ENCODE peak calls at places on chromosomes 3 and 15, in six cellular contexts. N is A549, V is A673, J is left ventricle myocardium inferior, D is cardiac fibroblast, F is psoas muscle. R is an unnamed sample.
A peak's percentile ranks its signal among the peaks of the same experiment; 100 is the strongest.

GRCh38 chr3:185365281-185366211 is 2.6 kb downstream of the MAP3K13 start:
- DNase-seq in F (no peak), J (no peak), N (no peak), D (no peak), V (no peak), R (no peak)

GRCh38 chr3:58175429-58176184 is 35.2 kb downstream of the DNASE1L3 start:
- DNase-seq in J (no peak), F (no peak), D (peak; percentile 33), N (no peak), V (no peak), R (peak; percentile 34)

GRCh38 chr3:75781079-75781745 is 4.1 kb downstream of the ZNF717 start:
- DNase-seq in J (no peak), V (no peak), D (peak; percentile 27), F (no peak), N (no peak), R (no peak)

GRCh38 chr15:48645558-48646330 is at the start of gene FBN1:
- DNase-seq in N (peak; percentile 40), D (peak; percentile 96), J (peak; percentile 71), V (peak; percentile 90), F (peak; percentile 84), R (peak; percentile 96)

GRCh38 chr3:103907567-103907966 is 1459.1 kb upstream of the ALCAM start:
- DNase-seq in J (no peak), D (no peak), N (no peak), V (no peak), F (no peak), R (no peak)

GRCh38 chr3:112687214-112687613 is 46.3 kb upstream of the CCDC80 start:
- DNase-seq in J (no peak), V (no peak), F (no peak), D (no peak), N (no peak), R (no peak)

GRCh38 chr15:52069559-52069958 is 43.0 kb downstream of the BCL2L10 start:
- DNase-seq in D (no peak), F (no peak), V (no peak), J (no peak), N (no peak), R (no peak)

GRCh38 chr3:130748981-130749380 is 2.4 kb upstream of the PIK3R4 start:
- DNase-seq in F (no peak), V (no peak), D (peak; percentile 49), J (no peak), N (no peak), R (no peak)

GRCh38 chr3:143092191-143092590 is 27.4 kb upstream of the CHST2 start:
- DNase-seq in F (no peak), V (no peak), D (no peak), J (no peak), N (no peak), R (no peak)

GRCh38 chr3:113241292-113242033 is 30.1 kb downstream of the BOC start:
- DNase-seq in F (no peak), D (peak; percentile 19), N (no peak), V (peak; percentile 73), J (no peak), R (peak; percentile 73)

GRCh38 chr3:52005571-52005986 is 9.9 kb upstream of the RPL29 start:
- DNase-seq in V (peak; percentile 78), F (no peak), N (no peak), J (no peak), D (peak; percentile 25), R (peak; percentile 47)

GRCh38 chr15:72998681-72999466 is 53.4 kb upstream of the NEO1 start:
- DNase-seq in V (no peak), N (no peak), F (no peak), J (no peak), D (no peak), R (no peak)

GRCh38 chr15:66071621-66072295 is 181.8 kb downstream of the MEGF11 start:
- DNase-seq in N (no peak), J (no peak), F (no peak), D (peak; percentile 20), V (peak; percentile 6), R (no peak)

GRCh38 chr15:69824075-69824876 is 273.4 kb downstream of the TLE3 start:
- DNase-seq in J (no peak), F (no peak), V (peak; percentile 14), D (no peak), N (no peak), R (no peak)

GRCh38 chr3:127788436-127788835 is 33.9 kb downstream of the MGLL start:
- DNase-seq in J (no peak), F (peak; percentile 51), D (peak; percentile 10), N (no peak), V (no peak), R (no peak)

GRCh38 chr3:150765949-150766720 is 3.2 kb upstream of the SIAH2 start:
- DNase-seq in N (no peak), F (no peak), J (no peak), V (no peak), D (peak; percentile 53), R (peak; percentile 77)

GRCh38 chr15:29456255-29456654 is 186.6 kb upstream of the NSMCE3 start:
- DNase-seq in D (no peak), V (no peak), J (no peak), N (no peak), F (no peak), R (no peak)

GRCh38 chr3:136070334-136070733 is 104.8 kb downstream of the PPP2R3A start:
- DNase-seq in V (no peak), N (no peak), J (no peak), D (peak; percentile 87), F (no peak), R (peak; percentile 80)

GRCh38 chr3:178304758-178305157 is 231.5 kb upstream of the KCNMB2 start:
- DNase-seq in N (no peak), F (no peak), V (no peak), D (peak; percentile 87), J (no peak), R (peak; percentile 80)

GRCh38 chr3:21170964-21171363 is 580.0 kb downstream of the ZNF385D start:
- DNase-seq in F (no peak), J (no peak), N (no peak), V (no peak), D (peak; percentile 31), R (no peak)

GRCh38 chr3:186461141-186461540 is 83.0 kb downstream of the CRYGS start:
- DNase-seq in N (peak; percentile 65), J (no peak), V (peak; percentile 22), F (no peak), D (peak; percentile 77), R (peak; percentile 67)

GRCh38 chr15:92324036-92324963 is 69.4 kb upstream of the ST8SIA2 start:
- DNase-seq in F (no peak), V (no peak), D (no peak), J (peak; percentile 20), N (no peak), R (no peak)

GRCh38 chr15:74780983-74781672 is 752 bp upstream of the CSK start:
- DNase-seq in V (peak; percentile 67), D (peak; percentile 31), N (no peak), F (no peak), J (no peak), R (no peak)

GRCh38 chr15:28955686-28956421 is 70.1 kb downstream of the APBA2 start:
- DNase-seq in V (no peak), J (no peak), D (peak; percentile 57), N (no peak), F (no peak), R (peak; percentile 85)

GRCh38 chr3:25725810-25726209 is 57.4 kb downstream of the NGLY1 start:
- DNase-seq in D (peak; percentile 2), V (no peak), N (no peak), J (no peak), F (no peak), R (no peak)

GRCh38 chr3:62199126-62199525 is 174.2 kb downstream of the FEZF2 start:
- DNase-seq in V (no peak), N (no peak), J (no peak), F (no peak), D (no peak), R (no peak)

GRCh38 chr3:49929333-49930240 is at the start of gene MON1A:
- DNase-seq in J (peak; percentile 98), F (peak; percentile 98), V (peak; percentile 76), N (peak; percentile 64), D (peak; percentile 92), R (peak; percentile 86)

DNA sequence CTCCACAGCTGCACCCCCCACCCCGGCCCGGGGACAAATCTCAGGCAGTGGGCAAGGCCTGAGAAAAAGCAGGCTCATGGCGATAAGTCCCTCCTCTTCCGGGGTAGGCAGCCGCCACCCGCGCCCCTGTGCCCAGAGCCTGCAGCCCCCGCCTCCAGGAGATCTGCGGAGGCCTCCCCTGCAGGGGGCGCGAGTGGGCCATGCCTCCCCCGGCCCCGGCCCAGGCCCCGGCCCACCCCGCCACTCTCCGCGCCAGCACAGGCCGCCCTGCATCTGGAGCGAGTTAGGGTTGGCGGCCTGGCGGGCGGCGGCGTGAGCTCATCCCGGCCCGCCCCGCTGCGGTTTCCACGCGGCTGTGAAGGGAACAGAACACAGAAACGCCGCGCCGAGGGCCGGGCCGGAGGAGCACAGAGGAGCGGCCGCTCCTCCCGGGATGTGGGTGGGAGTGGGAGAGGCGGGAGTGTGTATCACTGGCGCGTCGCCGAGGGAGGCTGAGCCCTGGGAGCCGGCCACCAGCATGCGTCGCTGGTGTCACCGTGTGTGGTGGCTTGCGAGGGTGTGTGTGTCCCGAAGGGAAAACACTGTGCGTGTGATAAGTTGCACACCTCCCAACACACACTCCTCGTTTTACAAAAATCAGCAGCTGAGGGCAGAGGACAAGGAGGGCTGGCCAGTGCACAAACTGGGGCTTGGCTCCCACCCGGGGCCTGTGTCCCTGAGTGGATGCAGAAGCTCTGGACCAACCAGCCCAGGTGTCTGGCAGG is 17.2 kb downstream of the MYL3 start:
- DNase-seq in F (peak; percentile 84), D (peak; percentile 57), V (peak; percentile 68), N (no peak), J (peak; percentile 82), R (peak; percentile 81)
- TF ChIP-seq CTCF in F (peak; percentile 37), D (no peak), V (peak; percentile 34), N (no peak), J (peak; percentile 62), R (peak; percentile 47)

GRCh38 chr3:129000742-129001100 is 383 bp upstream of the EFCC1 start:
- DNase-seq in D (no peak), J (no peak), N (no peak), V (no peak), F (no peak), R (no peak)
- H3K4me3 ChIP-seq in D (peak overlapping the region; percentile 26), J (peak overlapping the region; percentile 84), N (no peak overlapping the region), V (no peak overlapping the region), F (peak overlapping the region; percentile 67), R (no peak overlapping the region)

DNA sequence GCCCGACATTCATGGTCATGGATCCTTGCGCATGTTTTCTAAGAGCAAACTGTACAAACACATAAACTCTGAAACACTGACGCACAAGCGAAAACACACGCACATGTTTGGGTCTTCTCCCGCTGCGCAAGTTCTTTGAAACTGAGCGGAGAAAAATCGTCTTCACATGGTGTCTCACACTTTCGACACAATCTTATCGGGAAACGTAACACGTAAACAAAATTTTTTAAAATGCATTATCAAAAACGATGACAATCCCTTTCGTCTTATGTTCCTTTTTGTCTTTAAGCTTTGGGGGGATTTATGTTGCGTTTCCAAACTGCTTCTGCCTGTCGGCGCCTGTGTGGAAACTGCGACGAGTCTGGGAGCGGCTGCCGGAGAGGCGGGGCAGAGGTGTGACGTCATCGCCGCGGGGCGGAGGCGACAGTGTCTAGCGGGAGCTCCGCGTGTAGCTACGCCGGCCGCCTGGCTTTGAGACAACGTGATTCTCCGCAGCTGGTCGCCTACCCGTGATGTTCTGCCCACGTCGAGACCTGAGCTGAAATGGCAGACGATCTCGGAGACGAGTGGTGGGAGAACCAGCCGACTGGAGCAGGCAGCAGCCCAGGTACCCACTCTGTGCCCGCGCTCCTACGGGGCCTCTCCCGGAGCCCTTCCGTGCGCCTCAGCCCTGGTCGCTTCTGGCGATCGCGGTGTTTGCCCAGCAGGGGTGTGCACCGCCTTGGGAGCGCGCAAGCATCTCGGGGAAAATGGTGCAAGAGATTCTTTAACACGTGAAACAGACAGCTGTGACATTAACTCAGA is at the start of gene CMSS1:
- DNase-seq in N (peak; percentile 78), J (peak; percentile 96), F (peak; percentile 98), V (peak; percentile 94), D (peak; percentile 96), R (peak; percentile 96)
- TF ChIP-seq CTCF in N (no peak), J (peak; percentile 40), F (peak; percentile 31), V (no peak), D (peak; percentile 34), R (peak; percentile 13)

GRCh38 chr15:68816158-68816557 is 4.5 kb downstream of the ANP32A start:
- DNase-seq in F (no peak), V (no peak), J (no peak), D (no peak), N (no peak), R (no peak)
- H3K4me3 ChIP-seq in F (peak overlapping the region; percentile 86), V (peak overlapping the region; percentile 74), J (peak overlapping the region; percentile 84), D (no peak overlapping the region), N (peak overlapping the region; percentile 74), R (no peak overlapping the region)

R was measured in astrocyte of the spinal cord.